ENCODE peak calls at places on chromosomes 1 and 21, in seven cellular contexts. O, U, V, Z, N, M and S are unnamed samples.
A peak's percentile ranks its signal among the peaks of the same experiment; 100 is the strongest.

GRCh38 chr1:229107972-229108371 is 162.9 kb upstream of the RAB4A start:
- DNase-seq in O (no peak), U (no peak), V (no peak), Z (no peak), M (no peak), N (no peak), S (no peak)

GRCh38 chr1:93707956-93708355 is 26.3 kb upstream of the BCAR3 start:
- DNase-seq in N (no peak), Z (no peak), O (no peak), V (no peak), U (no peak), M (peak; percentile 49), S (no peak)

GRCh38 chr1:207002731-207003146 is 29.8 kb downstream of the C1orf116 start:
- DNase-seq in M (no peak), V (no peak), O (peak; percentile 99), N (no peak), U (no peak), Z (no peak), S (no peak)

GRCh38 chr1:24721533-24721932 is 23.7 kb upstream of the CLIC4 start:
- DNase-seq in O (no peak), V (no peak), U (no peak), M (no peak), Z (no peak), N (no peak), S (no peak)

GRCh38 chr1:1202831-1203560 is 3.4 kb downstream of the TNFRSF18 start:
- DNase-seq in U (no peak), O (no peak), N (no peak), V (no peak), M (no peak), Z (no peak), S (peak; percentile 16)

GRCh38 chr1:231781887-231782286 is 155.3 kb downstream of the DISC1 start:
- DNase-seq in N (no peak), U (no peak), V (peak; percentile 38), M (no peak), O (peak; percentile 84), Z (no peak), S (no peak)

GRCh38 chr1:229258031-229258850 is 12.7 kb upstream of the RAB4A start:
- DNase-seq in U (peak; percentile 86), M (peak; percentile 66), V (peak; percentile 82), O (peak; percentile 85), N (peak; percentile 81), Z (peak; percentile 60), S (peak; percentile 89)

GRCh38 chr1:30330644-30331043 is 392.7 kb downstream of the MATN1 start:
- DNase-seq in M (no peak), U (no peak), O (no peak), N (no peak), V (no peak), Z (no peak), S (no peak)

GRCh38 chr1:54328117-54328636 is 78.0 kb downstream of the SSBP3 start:
- DNase-seq in N (no peak), V (no peak), Z (no peak), M (no peak), O (no peak), U (no peak), S (no peak)

GRCh38 chr1:28864695-28865094 is 49.7 kb upstream of the EPB41 start:
- DNase-seq in M (no peak), V (no peak), N (no peak), O (no peak), Z (no peak), U (no peak), S (no peak)

GRCh38 chr21:41715649-41716321 is 51.1 kb downstream of the RIPK4 start:
- DNase-seq in M (no peak), O (peak; percentile 64), Z (no peak), N (peak; percentile 93), U (no peak), V (no peak), S (peak; percentile 51)

GRCh38 chr1:39277876-39278275 is 73.4 kb downstream of the MACF1 start:
- DNase-seq in U (no peak), Z (no peak), N (no peak), V (no peak), M (no peak), O (no peak), S (peak; percentile 55)

GRCh38 chr1:41484881-41485280 is 398 bp upstream of the EDN2 start:
- DNase-seq in V (no peak), O (no peak), N (no peak), U (no peak), M (no peak), Z (no peak), S (no peak)

GRCh38 chr1:241716915-241717651 is 65.0 kb downstream of the WDR64 start:
- DNase-seq in O (peak; percentile 67), V (peak; percentile 76), M (no peak), N (no peak), Z (no peak), U (no peak), S (no peak)

GRCh38 chr1:3132685-3133084 is 63.7 kb downstream of the PRDM16 start:
- DNase-seq in O (no peak), M (no peak), N (no peak), U (no peak), V (no peak), Z (no peak), S (no peak)

GRCh38 chr21:32048353-32048752 is 175.5 kb downstream of the HUNK start:
- DNase-seq in M (no peak), V (no peak), U (no peak), O (no peak), N (no peak), Z (no peak), S (peak; percentile 18)

GRCh38 chr21:32043458-32043857 is 170.6 kb downstream of the HUNK start:
- DNase-seq in N (no peak), O (no peak), M (no peak), Z (no peak), U (no peak), V (no peak), S (no peak)

GRCh38 chr21:32044205-32044874 is 171.5 kb downstream of the HUNK start:
- DNase-seq in N (no peak), M (no peak), V (no peak), Z (no peak), U (no peak), O (no peak), S (no peak)

DNA sequence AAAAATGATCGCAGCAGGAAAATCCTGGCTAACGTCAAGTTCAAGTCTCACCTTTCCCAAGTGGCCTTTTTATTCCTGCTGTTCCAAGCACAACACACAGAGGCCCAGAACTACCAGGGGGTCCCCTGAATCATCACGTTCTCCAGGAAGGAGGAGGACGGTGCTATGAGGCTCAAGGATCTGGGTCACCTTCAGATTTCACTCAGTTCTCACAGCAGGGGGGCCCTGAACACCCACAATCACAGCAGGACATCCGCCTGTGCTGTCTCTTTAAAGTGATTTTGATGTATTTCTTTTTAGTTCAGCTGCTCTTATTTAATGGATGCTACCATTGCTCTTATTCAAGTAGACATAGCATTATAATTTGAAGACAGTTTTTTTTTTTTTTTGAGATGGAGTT is 173.4 kb downstream of the HUNK start:
- DNase-seq in O (no peak), V (no peak), N (no peak), U (no peak), M (no peak), Z (no peak), S (no peak)
- TF ChIP-seq EZH2 in O (no peak), V (no peak), N (no peak), U (no peak), M (no peak), Z (no peak), S (no peak)

GRCh38 chr21:33339135-33339534 is 14.4 kb downstream of the IFNAR1 start:
- DNase-seq in M (peak; percentile 30), Z (no peak), V (no peak), U (no peak), N (no peak), O (no peak), S (no peak)
- TF ChIP-seq EZH2phosphoT487 in M (no peak), Z (no peak), V (no peak), U (no peak), N (no peak), O (no peak), S (no peak)

GRCh38 chr1:205456383-205456867 is 580 bp upstream of the BLACAT1 start:
- DNase-seq in V (no peak), O (no peak), M (no peak), U (peak; percentile 72), N (no peak), Z (no peak), S (peak; percentile 75)

GRCh38 chr1:205453466-205453865 is 2.4 kb downstream of the BLACAT1 start:
- DNase-seq in V (no peak), M (no peak), O (no peak), Z (no peak), U (no peak), N (no peak), S (no peak)

GRCh38 chr1:205452906-205453305 is 2.9 kb downstream of the BLACAT1 start:
- DNase-seq in M (no peak), Z (no peak), U (no peak), V (no peak), N (no peak), O (no peak), S (no peak)

GRCh38 chr1:205455581-205456382 is at the start of gene BLACAT1:
- DNase-seq in N (no peak), V (no peak), Z (no peak), U (peak; percentile 58), O (no peak), M (no peak), S (peak; percentile 72)

GRCh38 chr1:205454903-205455335 is 926 bp downstream of the BLACAT1 start:
- DNase-seq in N (no peak), M (no peak), V (no peak), O (no peak), U (peak; percentile 83), Z (no peak), S (peak; percentile 73)
- TF ChIP-seq EZH2 in N (no peak), M (no peak), V (peak; percentile 37), O (no peak), U (no peak), Z (no peak), S (no peak)

GRCh38 chr1:226980565-226981385 is 40.7 kb downstream of the COQ8A start:
- DNase-seq in Z (no peak), V (no peak), O (no peak), M (no peak), U (no peak), N (no peak), S (no peak)

GRCh38 chr1:226980122-226980551 is 40.0 kb downstream of the COQ8A start:
- DNase-seq in N (no peak), M (no peak), O (no peak), Z (no peak), V (no peak), U (no peak), S (no peak)

GRCh38 chr1:226978350-226979114 is 38.4 kb downstream of the COQ8A start:
- DNase-seq in Z (no peak), O (no peak), M (no peak), U (no peak), N (no peak), V (no peak), S (no peak)

GRCh38 chr1:226979115-226979516 is 39.0 kb downstream of the COQ8A start:
- DNase-seq in M (no peak), Z (no peak), O (no peak), U (no peak), N (no peak), V (no peak), S (no peak)

GRCh38 chr1:226979517-226980121 is 39.5 kb downstream of the COQ8A start:
- DNase-seq in O (no peak), M (no peak), N (no peak), Z (no peak), V (no peak), U (no peak), S (no peak)
- TF ChIP-seq EZH2phosphoT487 in O (no peak), M (no peak), N (no peak), Z (no peak), V (no peak), U (no peak), S (no peak)